ENCODE peak calls at places on chromosome 15, in seven cellular contexts. K is midbrain, E is germinal center, U is LoVo, H is amniotic stem cell, S is iris pigment epithelial cell, M is activated T-cell treated with anti-CD3 and anti-CD28 coated beads for 1 hour. R is an unnamed sample.

GRCh38 chr15:27509014-27509413 is 538.0 kb downstream of the GABRG3 start:
- DNase-seq in U (no peak), S (no peak), H (no peak), K (no peak), E (no peak), M (no peak), R (no peak)

GRCh38 chr15:48966595-48967301 is 3.0 kb upstream of the SHC4 start:
- DNase-seq in H (no peak), M (no peak), E (no peak), U (peak), S (peak), K (no peak), R (peak)

GRCh38 chr15:63598467-63599400 is 1.5 kb downstream of the FBXL22 start:
- DNase-seq in E (no peak), U (no peak), M (no peak), K (no peak), H (no peak), S (no peak), R (no peak)

GRCh38 chr15:26069204-26069603 is 206.1 kb upstream of the ATP10A start:
- DNase-seq in E (no peak), K (no peak), U (no peak), H (no peak), M (no peak), S (no peak), R (no peak)

GRCh38 chr15:35550957-35551356 is 5.0 kb upstream of the DPH6 start:
- DNase-seq in K (no peak), U (no peak), H (no peak), E (no peak), M (no peak), S (no peak), R (no peak)

GRCh38 chr15:95857124-95857757 is 473.3 kb upstream of the NR2F2 start:
- DNase-seq in U (no peak), K (no peak), S (peak), M (no peak), E (no peak), H (no peak), R (peak)

GRCh38 chr15:77557178-77557960 is 75.3 kb downstream of the LINGO1 start:
- DNase-seq in U (no peak), M (no peak), S (no peak), K (no peak), H (no peak), E (no peak), R (no peak)

GRCh38 chr15:100929641-100930042 is 10.5 kb downstream of the LRRK1 start:
- DNase-seq in K (no peak), M (no peak), S (no peak), U (no peak), E (peak), H (no peak), R (no peak)

GRCh38 chr15:88603885-88604284 is 17.3 kb upstream of the AEN start:
- DNase-seq in E (no peak), K (no peak), S (no peak), U (no peak), H (no peak), M (no peak), R (no peak)

GRCh38 chr15:85875756-85876155 is 81.0 kb upstream of the KLHL25 start:
- DNase-seq in S (no peak), K (no peak), E (no peak), H (no peak), U (no peak), M (no peak), R (no peak)

GRCh38 chr15:80957556-80957955 is 32.1 kb downstream of the MESD start:
- DNase-seq in K (no peak), S (no peak), M (no peak), E (no peak), H (no peak), U (no peak), R (no peak)

GRCh38 chr15:78909791-78910228 is 35.0 kb downstream of the CTSH start:
- DNase-seq in S (peak), M (no peak), E (peak), H (no peak), K (peak), U (peak), R (peak)

GRCh38 chr15:33243393-33243792 is 48.9 kb upstream of the FMN1 start:
- DNase-seq in S (peak), H (no peak), K (no peak), E (no peak), U (no peak), M (no peak), R (peak)

GRCh38 chr15:78327442-78327841 is 12.7 kb upstream of the CRABP1 start:
- DNase-seq in M (no peak), E (no peak), U (no peak), H (no peak), K (no peak), S (no peak), R (no peak)

GRCh38 chr15:35507932-35508638 is 37.9 kb downstream of the DPH6 start:
- DNase-seq in M (no peak), K (no peak), E (no peak), H (no peak), S (no peak), U (no peak), R (no peak)

GRCh38 chr15:39281094-39281493 is 299.8 kb upstream of the THBS1 start:
- DNase-seq in M (no peak), K (no peak), E (no peak), S (peak), U (no peak), H (no peak), R (peak)

GRCh38 chr15:45118131-45118588 is 4.0 kb downstream of the DUOXA2 start:
- DNase-seq in M (peak), K (peak), S (peak), U (peak), E (peak), H (peak), R (peak)

GRCh38 chr15:44275431-44275830 is 13.1 kb upstream of the GOLM2 start:
- DNase-seq in S (no peak), M (no peak), U (no peak), E (no peak), H (no peak), K (no peak), R (no peak)

GRCh38 chr15:25770618-25771369 is 92.3 kb downstream of the ATP10A start:
- DNase-seq in H (no peak), S (no peak), E (no peak), U (no peak), K (no peak), M (no peak), R (no peak)

GRCh38 chr15:39629376-39629775 is 48.5 kb downstream of the THBS1 start:
- DNase-seq in H (no peak), S (peak), U (peak), M (peak), K (no peak), E (no peak), R (peak)

GRCh38 chr15:58282060-58282708 is 144.0 kb downstream of the AQP9 start:
- DNase-seq in M (no peak), U (no peak), S (no peak), K (no peak), H (no peak), E (no peak), R (no peak)